ENCODE peak calls at places on chromosomes 16 and 17, in eight cellular contexts. One of them, this sample, is unnamed.

GRCh38 chr16:84312783-84313382 is 18.2 kb downstream of the WFDC1 start:
- DNase-seq in thoracic aorta: no peak
- DNase-seq in astrocyte: no peak
- DNase-seq in mucosa of descending colon: peak; percentile 86
- DNase-seq in effector memory CD4-positive, alpha-beta T cell: no peak
- DNase-seq in endodermal cell: peak; percentile 91
- DNase-seq in AG10803: no peak
- DNase-seq in cardiac muscle cell: no peak
- DNase-seq in this sample: no peak

GRCh38 chr17:57485916-57486315 is 229.6 kb downstream of the MSI2 start:
- DNase-seq in mucosa of descending colon: no peak
- DNase-seq in astrocyte: no peak
- DNase-seq in AG10803: no peak
- DNase-seq in endodermal cell: no peak
- DNase-seq in cardiac muscle cell: no peak
- DNase-seq in thoracic aorta: no peak
- DNase-seq in effector memory CD4-positive, alpha-beta T cell: no peak
- DNase-seq in this sample: no peak

GRCh38 chr17:57874434-57875108 is 24.7 kb upstream of the MRPS23 start:
- DNase-seq in astrocyte: peak; percentile 94
- DNase-seq in effector memory CD4-positive, alpha-beta T cell: no peak
- DNase-seq in AG10803: peak; percentile 94
- DNase-seq in cardiac muscle cell: peak; percentile 94
- DNase-seq in mucosa of descending colon: peak; percentile 53
- DNase-seq in thoracic aorta: peak; percentile 72
- DNase-seq in endodermal cell: peak; percentile 99
- DNase-seq in this sample: peak; percentile 86

GRCh38 chr16:87616556-87616955 is 14.2 kb downstream of the JPH3 start:
- DNase-seq in AG10803: no peak
- DNase-seq in mucosa of descending colon: no peak
- DNase-seq in cardiac muscle cell: no peak
- DNase-seq in effector memory CD4-positive, alpha-beta T cell: no peak
- DNase-seq in astrocyte: no peak
- DNase-seq in thoracic aorta: no peak
- DNase-seq in endodermal cell: no peak
- DNase-seq in this sample: no peak

GRCh38 chr17:78979780-78980623 is at the start of gene LGALS3BP:
- DNase-seq in astrocyte: peak; percentile 75
- DNase-seq in endodermal cell: peak; percentile 86
- DNase-seq in mucosa of descending colon: peak; percentile 84
- DNase-seq in effector memory CD4-positive, alpha-beta T cell: peak; percentile 2
- DNase-seq in AG10803: peak; percentile 47
- DNase-seq in cardiac muscle cell: peak; percentile 95
- DNase-seq in thoracic aorta: no peak
- DNase-seq in this sample: peak; percentile 75

GRCh38 chr17:50055426-50056216 is at the start of gene ITGA3:
- DNase-seq in cardiac muscle cell: peak; percentile 87
- DNase-seq in effector memory CD4-positive, alpha-beta T cell: peak; percentile 58
- DNase-seq in mucosa of descending colon: peak; percentile 92
- DNase-seq in thoracic aorta: peak; percentile 28
- DNase-seq in endodermal cell: peak; percentile 98
- DNase-seq in astrocyte: peak; percentile 85
- DNase-seq in AG10803: peak; percentile 85
- DNase-seq in this sample: peak; percentile 80

GRCh38 chr16:27639588-27640276 is 89.8 kb downstream of the KATNIP start:
- DNase-seq in endodermal cell: peak; percentile 78
- DNase-seq in cardiac muscle cell: peak; percentile 75
- DNase-seq in astrocyte: peak; percentile 27
- DNase-seq in AG10803: peak; percentile 50
- DNase-seq in effector memory CD4-positive, alpha-beta T cell: no peak
- DNase-seq in mucosa of descending colon: no peak
- DNase-seq in thoracic aorta: no peak
- DNase-seq in this sample: no peak

GRCh38 chr17:27946521-27946920 is 53.4 kb upstream of the LYRM9 start:
- DNase-seq in astrocyte: no peak
- DNase-seq in effector memory CD4-positive, alpha-beta T cell: no peak
- DNase-seq in mucosa of descending colon: no peak
- DNase-seq in thoracic aorta: no peak
- DNase-seq in cardiac muscle cell: no peak
- DNase-seq in endodermal cell: no peak
- DNase-seq in AG10803: no peak
- DNase-seq in this sample: no peak

GRCh38 chr17:77363821-77364361 is 223.1 kb downstream of the SEC14L1 start:
- DNase-seq in thoracic aorta: no peak
- DNase-seq in AG10803: no peak
- DNase-seq in astrocyte: peak; percentile 67
- DNase-seq in mucosa of descending colon: peak; percentile 36
- DNase-seq in cardiac muscle cell: peak; percentile 59
- DNase-seq in effector memory CD4-positive, alpha-beta T cell: no peak
- DNase-seq in endodermal cell: peak; percentile 77
- DNase-seq in this sample: peak; percentile 76

GRCh38 chr17:60539807-60540206 is 13.8 kb upstream of the APPBP2 start:
- DNase-seq in effector memory CD4-positive, alpha-beta T cell: no peak
- DNase-seq in endodermal cell: peak; percentile 12
- DNase-seq in thoracic aorta: no peak
- DNase-seq in mucosa of descending colon: no peak
- DNase-seq in AG10803: no peak
- DNase-seq in cardiac muscle cell: no peak
- DNase-seq in astrocyte: no peak
- DNase-seq in this sample: no peak

GRCh38 chr16:56631197-56631596 is 1.3 kb upstream of the MT1M start:
- DNase-seq in effector memory CD4-positive, alpha-beta T cell: no peak
- DNase-seq in AG10803: no peak
- DNase-seq in thoracic aorta: no peak
- DNase-seq in cardiac muscle cell: no peak
- DNase-seq in mucosa of descending colon: no peak
- DNase-seq in endodermal cell: no peak
- DNase-seq in astrocyte: no peak
- DNase-seq in this sample: no peak

GRCh38 chr16:56631832-56632159 is 663 bp upstream of the MT1M start:
- DNase-seq in AG10803: no peak
- DNase-seq in mucosa of descending colon: no peak
- DNase-seq in thoracic aorta: no peak
- DNase-seq in effector memory CD4-positive, alpha-beta T cell: no peak
- DNase-seq in astrocyte: no peak
- DNase-seq in endodermal cell: no peak
- DNase-seq in cardiac muscle cell: no peak
- DNase-seq in this sample: no peak

GRCh38 chr16:56633535-56633934 is 1.1 kb downstream of the MT1M start:
- DNase-seq in thoracic aorta: no peak
- DNase-seq in astrocyte: no peak
- DNase-seq in AG10803: no peak
- DNase-seq in endodermal cell: no peak
- DNase-seq in effector memory CD4-positive, alpha-beta T cell: no peak
- DNase-seq in mucosa of descending colon: no peak
- DNase-seq in cardiac muscle cell: no peak
- DNase-seq in this sample: no peak

GRCh38 chr16:56632848-56633365 is 448 bp downstream of the MT1M start:
- DNase-seq in cardiac muscle cell: no peak
- DNase-seq in astrocyte: no peak
- DNase-seq in thoracic aorta: no peak
- DNase-seq in AG10803: no peak
- DNase-seq in effector memory CD4-positive, alpha-beta T cell: no peak
- DNase-seq in endodermal cell: no peak
- DNase-seq in mucosa of descending colon: no peak
- DNase-seq in this sample: no peak

DNA sequence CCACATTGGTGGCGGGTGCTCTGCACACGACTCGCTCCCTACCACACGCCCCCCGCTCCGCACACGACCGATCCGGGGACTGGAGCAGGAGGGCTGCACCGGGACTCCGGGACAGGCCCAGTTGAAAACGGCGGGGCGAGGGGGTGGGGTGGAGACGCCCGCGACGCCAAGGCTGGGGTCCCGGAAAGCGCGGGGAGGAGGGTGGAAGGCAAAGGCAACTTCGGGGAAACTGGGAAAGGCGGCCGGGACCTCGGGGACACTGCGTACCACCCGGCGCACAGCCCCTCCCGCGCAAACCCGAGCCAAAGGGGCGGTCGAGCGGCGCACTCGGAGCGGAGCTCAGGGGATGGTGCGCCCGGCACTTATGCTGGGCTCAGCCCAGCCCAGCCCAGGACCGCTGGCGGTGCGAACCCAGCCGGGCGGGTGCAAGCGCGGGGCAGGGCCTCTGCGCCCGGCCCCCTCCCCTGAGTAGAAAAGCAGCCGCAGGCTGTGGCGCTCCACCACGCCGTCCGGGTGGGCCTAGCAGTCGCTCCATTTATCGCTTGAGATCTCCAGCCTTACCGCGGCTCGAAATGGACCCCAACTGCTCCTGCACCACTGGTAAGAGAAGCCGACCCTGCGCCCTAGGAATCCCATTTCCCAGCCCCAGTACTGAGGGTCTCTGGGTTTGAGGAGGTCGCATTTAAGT is at the start of gene MT1M:
- DNase-seq in mucosa of descending colon: peak; percentile 66
- DNase-seq in thoracic aorta: no peak
- DNase-seq in cardiac muscle cell: peak; percentile 21
- DNase-seq in endodermal cell: peak; percentile 76
- DNase-seq in AG10803: no peak
- DNase-seq in astrocyte: no peak
- DNase-seq in effector memory CD4-positive, alpha-beta T cell: no peak
- DNase-seq in this sample: peak; percentile 72
- H3K4me3 ChIP-seq in mucosa of descending colon: no peak within 1 kb of the TSS
- H3K4me3 ChIP-seq in thoracic aorta: peak within 1 kb of the TSS; percentile 77
- H3K4me3 ChIP-seq in cardiac muscle cell: peak within 1 kb of the TSS; percentile 20
- H3K4me3 ChIP-seq in endodermal cell: peak within 1 kb of the TSS; percentile 67
- H3K4me3 ChIP-seq in AG10803: peak within 1 kb of the TSS; percentile 60
- H3K4me3 ChIP-seq in astrocyte: peak within 1 kb of the TSS; percentile 48
- H3K4me3 ChIP-seq in effector memory CD4-positive, alpha-beta T cell: peak within 1 kb of the TSS; percentile 29
- H3K4me3 ChIP-seq in this sample: peak within 1 kb of the TSS; percentile 51

DNA sequence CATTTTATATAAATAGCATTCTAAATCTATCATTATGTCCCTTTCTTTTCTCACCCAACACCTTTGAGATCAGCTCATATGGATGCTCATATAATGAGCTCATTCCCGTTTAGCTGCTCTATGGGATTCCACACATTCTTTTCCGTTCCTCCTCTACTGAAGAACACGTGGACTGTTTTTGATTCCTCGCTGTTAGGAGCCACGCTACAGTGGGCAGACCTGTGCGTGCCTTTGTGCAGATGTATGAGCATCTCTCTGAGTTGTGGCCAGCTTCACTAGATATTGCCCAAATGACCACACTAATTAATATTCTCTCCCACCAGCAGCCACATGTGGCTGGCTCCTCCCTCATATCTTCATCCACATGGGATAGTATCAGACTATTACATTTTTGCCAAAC is 6.0 kb upstream of the TNFRSF13B start:
- DNase-seq in mucosa of descending colon: no peak
- DNase-seq in AG10803: peak; percentile 85
- DNase-seq in cardiac muscle cell: peak; percentile 29
- DNase-seq in endodermal cell: no peak
- DNase-seq in astrocyte: peak; percentile 82
- DNase-seq in thoracic aorta: no peak
- DNase-seq in effector memory CD4-positive, alpha-beta T cell: no peak
- DNase-seq in this sample: no peak
- H3K4me3 ChIP-seq in mucosa of descending colon: no peak overlapping the region
- H3K4me3 ChIP-seq in AG10803: no peak overlapping the region
- H3K4me3 ChIP-seq in cardiac muscle cell: no peak overlapping the region
- H3K4me3 ChIP-seq in endodermal cell: no peak overlapping the region
- H3K4me3 ChIP-seq in astrocyte: no peak overlapping the region
- H3K4me3 ChIP-seq in thoracic aorta: no peak overlapping the region
- H3K4me3 ChIP-seq in effector memory CD4-positive, alpha-beta T cell: no peak overlapping the region
- H3K4me3 ChIP-seq in this sample: no peak overlapping the region

GRCh38 chr17:43542854-43543253 is 3.3 kb downstream of the ETV4 start:
- DNase-seq in thoracic aorta: no peak
- DNase-seq in mucosa of descending colon: no peak
- DNase-seq in effector memory CD4-positive, alpha-beta T cell: no peak
- DNase-seq in cardiac muscle cell: no peak
- DNase-seq in endodermal cell: no peak
- DNase-seq in AG10803: no peak
- DNase-seq in astrocyte: no peak
- DNase-seq in this sample: no peak

GRCh38 chr17:43543300-43543699 is 2.8 kb downstream of the ETV4 start:
- DNase-seq in effector memory CD4-positive, alpha-beta T cell: no peak
- DNase-seq in astrocyte: no peak
- DNase-seq in AG10803: no peak
- DNase-seq in mucosa of descending colon: no peak
- DNase-seq in thoracic aorta: no peak
- DNase-seq in endodermal cell: no peak
- DNase-seq in cardiac muscle cell: no peak
- DNase-seq in this sample: no peak

GRCh38 chr17:43545383-43545632 is 832 bp downstream of the ETV4 start:
- DNase-seq in AG10803: no peak
- DNase-seq in mucosa of descending colon: no peak
- DNase-seq in thoracic aorta: no peak
- DNase-seq in astrocyte: peak; percentile 20
- DNase-seq in effector memory CD4-positive, alpha-beta T cell: no peak
- DNase-seq in endodermal cell: no peak
- DNase-seq in cardiac muscle cell: peak; percentile 20
- DNase-seq in this sample: no peak

GRCh38 chr17:43546317-43547188 is at the start of gene ETV4:
- DNase-seq in AG10803: peak; percentile 83
- DNase-seq in cardiac muscle cell: peak; percentile 94
- DNase-seq in mucosa of descending colon: peak; percentile 93
- DNase-seq in effector memory CD4-positive, alpha-beta T cell: peak; percentile 78
- DNase-seq in thoracic aorta: peak; percentile 58
- DNase-seq in endodermal cell: peak; percentile 100
- DNase-seq in astrocyte: peak; percentile 82
- DNase-seq in this sample: peak; percentile 94

DNA sequence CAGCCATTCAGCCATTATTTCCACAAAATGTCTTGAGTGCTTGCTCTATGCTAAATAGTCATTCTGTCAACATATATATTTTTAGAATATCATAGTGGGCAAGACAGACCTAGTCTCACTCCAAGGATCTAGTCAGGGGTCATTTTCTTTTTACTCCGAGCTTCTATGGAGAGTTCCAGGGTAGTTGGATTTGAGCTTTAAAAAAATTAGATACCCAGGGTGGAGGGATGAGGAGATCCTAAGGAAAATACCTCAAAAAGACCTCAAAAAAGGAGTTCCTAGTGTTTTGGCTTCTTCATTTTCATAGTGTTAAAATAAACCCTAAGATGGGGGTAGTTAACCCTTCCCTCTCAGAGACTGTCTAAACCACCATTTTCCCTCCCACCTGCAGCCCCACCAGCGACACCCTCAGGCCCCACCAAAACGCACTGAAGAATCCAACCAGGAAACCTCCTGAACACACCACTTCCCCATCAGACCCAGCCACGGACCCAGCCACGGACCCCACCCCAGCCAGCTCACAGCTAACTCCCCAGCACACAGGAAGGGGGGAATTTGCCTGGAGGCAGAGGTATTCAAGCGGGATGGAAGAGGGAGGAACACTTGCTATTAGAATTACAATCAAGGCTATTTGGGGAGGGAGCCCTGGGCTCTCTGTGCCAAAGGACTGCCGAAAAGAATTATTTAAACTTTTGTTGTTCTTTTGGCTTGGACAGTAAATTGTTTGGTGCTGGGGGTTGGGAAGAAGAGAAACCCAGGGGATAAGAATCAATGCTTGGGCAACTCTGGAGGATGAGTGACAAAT is 2.2 kb downstream of the ETV4 start:
- DNase-seq in cardiac muscle cell: no peak
- DNase-seq in astrocyte: no peak
- DNase-seq in mucosa of descending colon: no peak
- DNase-seq in AG10803: no peak
- DNase-seq in effector memory CD4-positive, alpha-beta T cell: no peak
- DNase-seq in thoracic aorta: no peak
- DNase-seq in endodermal cell: peak; percentile 76
- DNase-seq in this sample: no peak
- H3K4me3 ChIP-seq in cardiac muscle cell: no peak overlapping the region
- H3K4me3 ChIP-seq in astrocyte: peak overlapping the region; percentile 31
- H3K4me3 ChIP-seq in mucosa of descending colon: no peak overlapping the region
- H3K4me3 ChIP-seq in AG10803: no peak overlapping the region
- H3K4me3 ChIP-seq in effector memory CD4-positive, alpha-beta T cell: no peak overlapping the region
- H3K4me3 ChIP-seq in thoracic aorta: no peak overlapping the region
- H3K4me3 ChIP-seq in endodermal cell: peak overlapping the region; percentile 95
- H3K4me3 ChIP-seq in this sample: no peak overlapping the region

GRCh38 chr17:7612294-7612640 is 2.4 kb downstream of the FXR2 start:
- DNase-seq in thoracic aorta: no peak
- DNase-seq in effector memory CD4-positive, alpha-beta T cell: no peak
- DNase-seq in AG10803: peak; percentile 13
- DNase-seq in cardiac muscle cell: peak; percentile 38
- DNase-seq in astrocyte: no peak
- DNase-seq in endodermal cell: no peak
- DNase-seq in mucosa of descending colon: no peak
- DNase-seq in this sample: no peak
- H3K4me3 ChIP-seq in thoracic aorta: no peak overlapping the region
- H3K4me3 ChIP-seq in effector memory CD4-positive, alpha-beta T cell: no peak overlapping the region
- H3K4me3 ChIP-seq in AG10803: no peak overlapping the region
- H3K4me3 ChIP-seq in cardiac muscle cell: no peak overlapping the region
- H3K4me3 ChIP-seq in astrocyte: peak overlapping the region; percentile 29
- H3K4me3 ChIP-seq in endodermal cell: peak overlapping the region; percentile 100
- H3K4me3 ChIP-seq in mucosa of descending colon: no peak overlapping the region
- H3K4me3 ChIP-seq in this sample: no peak overlapping the region

This sample was measured in heart left ventricle.